ENCODE peak calls at places on chromosomes 13 and 19, in ten cellular contexts. One of them, this sample, is unnamed.

GRCh38 chr13:98173431-98173921 is 3.6 kb downstream of the RNF113B start:
- DNase-seq in left lung: no peak
- DNase-seq in retinal pigment epithelial cell: peak
- DNase-seq in DND-41: no peak
- DNase-seq in NB4: no peak
- DNase-seq in cardiac fibroblast: peak
- DNase-seq in upper lobe of left lung: no peak
- DNase-seq in heart left ventricle: no peak
- DNase-seq in right atrium auricular region: peak
- DNase-seq in cardiac muscle cell: no peak
- DNase-seq in this sample: peak

GRCh38 chr19:10669246-10669645 is 15.1 kb downstream of the ILF3 start:
- DNase-seq in cardiac muscle cell: no peak
- DNase-seq in right atrium auricular region: no peak
- DNase-seq in upper lobe of left lung: no peak
- DNase-seq in DND-41: no peak
- DNase-seq in retinal pigment epithelial cell: no peak
- DNase-seq in cardiac fibroblast: no peak
- DNase-seq in left lung: peak
- DNase-seq in heart left ventricle: no peak
- DNase-seq in NB4: no peak
- DNase-seq in this sample: no peak

GRCh38 chr19:31315621-31316011 is 33.6 kb downstream of the TSHZ3 start:
- DNase-seq in cardiac muscle cell: no peak
- DNase-seq in DND-41: no peak
- DNase-seq in left lung: no peak
- DNase-seq in retinal pigment epithelial cell: no peak
- DNase-seq in right atrium auricular region: no peak
- DNase-seq in NB4: no peak
- DNase-seq in cardiac fibroblast: no peak
- DNase-seq in upper lobe of left lung: no peak
- DNase-seq in heart left ventricle: no peak
- DNase-seq in this sample: no peak

GRCh38 chr19:40416918-40417713 is 3.9 kb upstream of the PRX start:
- DNase-seq in left lung: peak
- DNase-seq in retinal pigment epithelial cell: no peak
- DNase-seq in right atrium auricular region: peak
- DNase-seq in DND-41: no peak
- DNase-seq in cardiac muscle cell: no peak
- DNase-seq in NB4: no peak
- DNase-seq in cardiac fibroblast: peak
- DNase-seq in upper lobe of left lung: peak
- DNase-seq in heart left ventricle: no peak
- DNase-seq in this sample: no peak

GRCh38 chr19:54572696-54573311 is 786 bp upstream of the LILRA2 start:
- DNase-seq in cardiac fibroblast: no peak
- DNase-seq in upper lobe of left lung: peak
- DNase-seq in retinal pigment epithelial cell: no peak
- DNase-seq in DND-41: no peak
- DNase-seq in NB4: peak
- DNase-seq in left lung: peak
- DNase-seq in cardiac muscle cell: no peak
- DNase-seq in heart left ventricle: no peak
- DNase-seq in right atrium auricular region: no peak
- DNase-seq in this sample: no peak

GRCh38 chr13:106851251-106851650 is 283.3 kb upstream of the ARGLU1 start:
- DNase-seq in cardiac muscle cell: no peak
- DNase-seq in cardiac fibroblast: no peak
- DNase-seq in upper lobe of left lung: no peak
- DNase-seq in left lung: no peak
- DNase-seq in right atrium auricular region: no peak
- DNase-seq in retinal pigment epithelial cell: no peak
- DNase-seq in heart left ventricle: no peak
- DNase-seq in NB4: no peak
- DNase-seq in DND-41: no peak
- DNase-seq in this sample: no peak

GRCh38 chr13:31092631-31093030 is 69.1 kb downstream of the HSPH1 start:
- DNase-seq in right atrium auricular region: no peak
- DNase-seq in upper lobe of left lung: no peak
- DNase-seq in cardiac muscle cell: no peak
- DNase-seq in retinal pigment epithelial cell: no peak
- DNase-seq in NB4: peak
- DNase-seq in DND-41: no peak
- DNase-seq in heart left ventricle: no peak
- DNase-seq in cardiac fibroblast: no peak
- DNase-seq in left lung: no peak
- DNase-seq in this sample: no peak

GRCh38 chr19:12668937-12669271 is 2.3 kb downstream of the WDR83 start:
- DNase-seq in upper lobe of left lung: peak
- DNase-seq in left lung: no peak
- DNase-seq in heart left ventricle: peak
- DNase-seq in right atrium auricular region: peak
- DNase-seq in cardiac fibroblast: peak
- DNase-seq in DND-41: peak
- DNase-seq in retinal pigment epithelial cell: no peak
- DNase-seq in NB4: peak
- DNase-seq in cardiac muscle cell: peak
- DNase-seq in this sample: no peak

GRCh38 chr19:6739884-6740588 is 556 bp downstream of the TRIP10 start:
- DNase-seq in cardiac muscle cell: peak
- DNase-seq in upper lobe of left lung: peak
- DNase-seq in DND-41: no peak
- DNase-seq in retinal pigment epithelial cell: no peak
- DNase-seq in cardiac fibroblast: no peak
- DNase-seq in left lung: peak
- DNase-seq in heart left ventricle: peak
- DNase-seq in right atrium auricular region: no peak
- DNase-seq in NB4: peak
- DNase-seq in this sample: no peak

GRCh38 chr13:29922896-29923295 is 72.5 kb upstream of the UBL3 start:
- DNase-seq in cardiac fibroblast: peak
- DNase-seq in cardiac muscle cell: no peak
- DNase-seq in right atrium auricular region: no peak
- DNase-seq in left lung: no peak
- DNase-seq in heart left ventricle: no peak
- DNase-seq in retinal pigment epithelial cell: no peak
- DNase-seq in NB4: no peak
- DNase-seq in DND-41: no peak
- DNase-seq in upper lobe of left lung: no peak
- DNase-seq in this sample: no peak

GRCh38 chr13:76512676-76513277 is 373.4 kb downstream of the KCTD12 start:
- DNase-seq in NB4: peak
- DNase-seq in retinal pigment epithelial cell: peak
- DNase-seq in left lung: no peak
- DNase-seq in upper lobe of left lung: no peak
- DNase-seq in cardiac fibroblast: peak
- DNase-seq in DND-41: no peak
- DNase-seq in cardiac muscle cell: no peak
- DNase-seq in heart left ventricle: no peak
- DNase-seq in right atrium auricular region: no peak
- DNase-seq in this sample: peak

GRCh38 chr19:35000647-35001501 is 751 bp downstream of the GRAMD1A start:
- DNase-seq in right atrium auricular region: no peak
- DNase-seq in cardiac fibroblast: peak
- DNase-seq in NB4: peak
- DNase-seq in cardiac muscle cell: peak
- DNase-seq in heart left ventricle: no peak
- DNase-seq in DND-41: peak
- DNase-seq in left lung: peak
- DNase-seq in retinal pigment epithelial cell: no peak
- DNase-seq in upper lobe of left lung: no peak
- DNase-seq in this sample: no peak

GRCh38 chr19:1170938-1171754 is 2.9 kb downstream of the SBNO2 start:
- DNase-seq in DND-41: no peak
- DNase-seq in heart left ventricle: no peak
- DNase-seq in NB4: no peak
- DNase-seq in left lung: peak
- DNase-seq in retinal pigment epithelial cell: no peak
- DNase-seq in right atrium auricular region: no peak
- DNase-seq in upper lobe of left lung: no peak
- DNase-seq in cardiac muscle cell: no peak
- DNase-seq in cardiac fibroblast: no peak
- DNase-seq in this sample: no peak

GRCh38 chr19:1774999-1775772 is 21.9 kb downstream of the ONECUT3 start:
- DNase-seq in DND-41: peak
- DNase-seq in right atrium auricular region: no peak
- DNase-seq in NB4: no peak
- DNase-seq in heart left ventricle: no peak
- DNase-seq in left lung: no peak
- DNase-seq in upper lobe of left lung: no peak
- DNase-seq in retinal pigment epithelial cell: no peak
- DNase-seq in cardiac muscle cell: no peak
- DNase-seq in cardiac fibroblast: peak
- DNase-seq in this sample: no peak

GRCh38 chr13:112346173-112346898 is 29.8 kb upstream of the SPACA7 start:
- DNase-seq in upper lobe of left lung: no peak
- DNase-seq in left lung: no peak
- DNase-seq in retinal pigment epithelial cell: no peak
- DNase-seq in NB4: peak
- DNase-seq in heart left ventricle: no peak
- DNase-seq in right atrium auricular region: no peak
- DNase-seq in cardiac fibroblast: no peak
- DNase-seq in cardiac muscle cell: peak
- DNase-seq in DND-41: no peak
- DNase-seq in this sample: no peak

GRCh38 chr19:39080431-39080830 is 3.7 kb upstream of the ACP7 start:
- DNase-seq in NB4: no peak
- DNase-seq in right atrium auricular region: no peak
- DNase-seq in cardiac fibroblast: no peak
- DNase-seq in retinal pigment epithelial cell: no peak
- DNase-seq in DND-41: no peak
- DNase-seq in cardiac muscle cell: no peak
- DNase-seq in left lung: no peak
- DNase-seq in upper lobe of left lung: no peak
- DNase-seq in heart left ventricle: no peak
- DNase-seq in this sample: no peak

GRCh38 chr13:81394605-81395004 is 1053.7 kb upstream of the SPRY2 start:
- DNase-seq in left lung: no peak
- DNase-seq in retinal pigment epithelial cell: no peak
- DNase-seq in DND-41: no peak
- DNase-seq in heart left ventricle: no peak
- DNase-seq in upper lobe of left lung: no peak
- DNase-seq in cardiac muscle cell: no peak
- DNase-seq in cardiac fibroblast: no peak
- DNase-seq in right atrium auricular region: no peak
- DNase-seq in NB4: no peak
- DNase-seq in this sample: no peak

GRCh38 chr13:94710881-94711560 is 1.3 kb downstream of the SOX21 start:
- DNase-seq in right atrium auricular region: no peak
- DNase-seq in heart left ventricle: no peak
- DNase-seq in DND-41: no peak
- DNase-seq in upper lobe of left lung: no peak
- DNase-seq in cardiac muscle cell: no peak
- DNase-seq in cardiac fibroblast: peak
- DNase-seq in retinal pigment epithelial cell: no peak
- DNase-seq in NB4: no peak
- DNase-seq in left lung: peak
- DNase-seq in this sample: no peak
- TF ChIP-seq CTCF in right atrium auricular region: no peak
- TF ChIP-seq CTCF in heart left ventricle: no peak
- TF ChIP-seq CTCF in DND-41: no peak
- TF ChIP-seq CTCF in upper lobe of left lung: no peak
- TF ChIP-seq CTCF in cardiac muscle cell: no peak
- TF ChIP-seq CTCF in cardiac fibroblast: no peak
- TF ChIP-seq CTCF in retinal pigment epithelial cell: no peak
- TF ChIP-seq CTCF in NB4: no peak
- TF ChIP-seq CTCF in left lung: no peak
- TF ChIP-seq CTCF in this sample: peak

GRCh38 chr19:17831419-17831888 is 10.1 kb upstream of the INSL3 start:
- DNase-seq in left lung: no peak
- DNase-seq in upper lobe of left lung: no peak
- DNase-seq in NB4: no peak
- DNase-seq in heart left ventricle: no peak
- DNase-seq in cardiac muscle cell: no peak
- DNase-seq in DND-41: no peak
- DNase-seq in retinal pigment epithelial cell: no peak
- DNase-seq in right atrium auricular region: no peak
- DNase-seq in cardiac fibroblast: no peak
- DNase-seq in this sample: no peak
- H3K4me3 ChIP-seq in left lung: no peak
- H3K4me3 ChIP-seq in upper lobe of left lung: peak
- H3K4me3 ChIP-seq in NB4: no peak
- H3K4me3 ChIP-seq in heart left ventricle: no peak
- H3K4me3 ChIP-seq in cardiac muscle cell: no peak
- H3K4me3 ChIP-seq in DND-41: no peak
- H3K4me3 ChIP-seq in retinal pigment epithelial cell: peak
- H3K4me3 ChIP-seq in right atrium auricular region: peak
- H3K4me3 ChIP-seq in cardiac fibroblast: no peak
- H3K4me3 ChIP-seq in this sample: no peak

DNA sequence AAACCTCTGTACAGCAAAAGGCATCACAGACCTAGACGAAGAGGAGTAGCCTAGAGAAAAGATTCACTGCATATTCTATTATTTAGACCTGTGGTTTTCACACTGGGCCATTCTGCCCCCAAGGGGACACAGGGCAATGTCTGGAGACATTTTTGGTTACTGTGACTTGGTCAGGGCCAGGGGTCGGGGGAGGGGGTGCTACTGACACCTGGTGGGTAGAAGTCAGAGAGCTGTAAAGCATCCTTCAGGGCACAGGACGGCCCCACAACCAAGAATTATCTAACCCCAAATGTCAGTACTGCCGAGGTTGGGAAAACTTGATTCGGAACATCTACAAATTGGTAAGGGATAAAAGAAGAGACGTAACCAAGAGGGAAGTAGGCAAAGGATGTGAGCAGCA is 11.3 kb downstream of the ELAVL1 start:
- DNase-seq in upper lobe of left lung: no peak
- DNase-seq in left lung: peak
- DNase-seq in heart left ventricle: no peak
- DNase-seq in cardiac fibroblast: no peak
- DNase-seq in cardiac muscle cell: peak
- DNase-seq in DND-41: no peak
- DNase-seq in right atrium auricular region: no peak
- DNase-seq in retinal pigment epithelial cell: no peak
- DNase-seq in NB4: peak
- DNase-seq in this sample: no peak
- TF ChIP-seq CTCF in upper lobe of left lung: no peak
- TF ChIP-seq CTCF in left lung: no peak
- TF ChIP-seq CTCF in heart left ventricle: no peak
- TF ChIP-seq CTCF in cardiac fibroblast: no peak
- TF ChIP-seq CTCF in cardiac muscle cell: no peak
- TF ChIP-seq CTCF in DND-41: no peak
- TF ChIP-seq CTCF in right atrium auricular region: no peak
- TF ChIP-seq CTCF in retinal pigment epithelial cell: no peak
- TF ChIP-seq CTCF in NB4: no peak
- TF ChIP-seq CTCF in this sample: no peak

DNA sequence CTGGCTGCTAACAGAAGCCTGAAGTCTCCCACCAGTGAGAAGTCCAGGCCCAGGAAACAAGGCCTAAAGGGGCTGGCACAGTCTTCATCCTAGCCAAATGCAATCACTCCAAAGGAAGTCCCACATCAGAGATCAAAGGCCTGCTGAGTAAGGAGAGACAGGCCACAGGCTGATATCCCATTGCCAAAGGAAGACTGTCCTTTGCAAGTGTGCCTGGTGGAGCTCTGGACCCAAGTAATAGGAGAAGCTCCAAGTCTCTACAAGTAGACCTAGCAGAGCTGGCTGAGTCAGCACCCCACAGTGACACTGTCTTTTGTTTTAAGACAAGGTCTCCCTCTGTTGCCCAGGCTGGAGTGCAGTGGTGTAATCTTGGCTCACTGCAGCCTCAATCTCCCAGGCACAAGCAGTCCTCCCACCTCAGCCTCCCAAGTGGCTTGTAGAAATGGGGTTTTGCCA is 4.5 kb downstream of the DBP start:
- DNase-seq in heart left ventricle: no peak
- DNase-seq in left lung: no peak
- DNase-seq in cardiac muscle cell: no peak
- DNase-seq in cardiac fibroblast: no peak
- DNase-seq in right atrium auricular region: no peak
- DNase-seq in upper lobe of left lung: peak
- DNase-seq in DND-41: no peak
- DNase-seq in retinal pigment epithelial cell: no peak
- DNase-seq in NB4: peak
- DNase-seq in this sample: no peak
- H3K4me3 ChIP-seq in heart left ventricle: no peak
- H3K4me3 ChIP-seq in left lung: no peak
- H3K4me3 ChIP-seq in cardiac muscle cell: no peak
- H3K4me3 ChIP-seq in cardiac fibroblast: no peak
- H3K4me3 ChIP-seq in right atrium auricular region: no peak
- H3K4me3 ChIP-seq in upper lobe of left lung: no peak
- H3K4me3 ChIP-seq in DND-41: no peak
- H3K4me3 ChIP-seq in retinal pigment epithelial cell: no peak
- H3K4me3 ChIP-seq in NB4: no peak
- H3K4me3 ChIP-seq in this sample: no peak